ENCODE peak calls at places on chromosomes 13 and 19, in seven cellular contexts. One of them, this sample, is unnamed.

GRCh38 chr19:12646551-12646950 is 20.0 kb downstream of the MAN2B1 start:
- DNase-seq in IMR-90: no peak
- DNase-seq in neuronal stem cell: no peak
- DNase-seq in mesenchymal stem cell: no peak
- DNase-seq in mesendoderm: no peak
- DNase-seq in trophoblast cell: no peak
- DNase-seq in H1: no peak
- DNase-seq in this sample: no peak

GRCh38 chr13:40345149-40345514 is 321.3 kb downstream of the FOXO1 start:
- DNase-seq in IMR-90: no peak
- DNase-seq in neuronal stem cell: no peak
- DNase-seq in mesenchymal stem cell: no peak
- DNase-seq in mesendoderm: no peak
- DNase-seq in trophoblast cell: no peak
- DNase-seq in H1: peak; percentile 39
- DNase-seq in this sample: no peak

GRCh38 chr13:111161601-111162600 is 46.8 kb downstream of the ARHGEF7 start:
- DNase-seq in IMR-90: no peak
- DNase-seq in neuronal stem cell: no peak
- DNase-seq in mesenchymal stem cell: no peak
- DNase-seq in mesendoderm: no peak
- DNase-seq in trophoblast cell: no peak
- DNase-seq in H1: no peak
- DNase-seq in this sample: no peak

GRCh38 chr19:39211731-39212376 is 7.8 kb upstream of the SYCN start:
- DNase-seq in IMR-90: no peak
- DNase-seq in neuronal stem cell: no peak
- DNase-seq in mesenchymal stem cell: no peak
- DNase-seq in mesendoderm: no peak
- DNase-seq in trophoblast cell: no peak
- DNase-seq in H1: no peak
- DNase-seq in this sample: no peak

GRCh38 chr19:2589441-2589840 is 113.1 kb downstream of the GNG7 start:
- DNase-seq in IMR-90: no peak
- DNase-seq in neuronal stem cell: no peak
- DNase-seq in mesenchymal stem cell: no peak
- DNase-seq in mesendoderm: no peak
- DNase-seq in trophoblast cell: no peak
- DNase-seq in H1: no peak
- DNase-seq in this sample: no peak

GRCh38 chr13:113887700-113888201 is 23.9 kb upstream of the GAS6 start:
- DNase-seq in IMR-90: no peak
- DNase-seq in neuronal stem cell: no peak
- DNase-seq in mesenchymal stem cell: no peak
- DNase-seq in mesendoderm: no peak
- DNase-seq in trophoblast cell: no peak
- DNase-seq in H1: no peak
- DNase-seq in this sample: no peak

GRCh38 chr13:48210178-48210577 is 22.8 kb upstream of the ITM2B start:
- DNase-seq in IMR-90: peak; percentile 86
- DNase-seq in neuronal stem cell: no peak
- DNase-seq in mesenchymal stem cell: peak; percentile 75
- DNase-seq in mesendoderm: no peak
- DNase-seq in trophoblast cell: peak; percentile 77
- DNase-seq in H1: no peak
- DNase-seq in this sample: no peak

GRCh38 chr19:17294051-17294891 is 9.0 kb downstream of the ABHD8 start:
- DNase-seq in IMR-90: no peak
- DNase-seq in neuronal stem cell: no peak
- DNase-seq in mesenchymal stem cell: no peak
- DNase-seq in mesendoderm: peak; percentile 77
- DNase-seq in trophoblast cell: peak; percentile 89
- DNase-seq in H1: peak; percentile 99
- DNase-seq in this sample: peak; percentile 88

GRCh38 chr13:97434417-97435296 is 688 bp downstream of the RAP2A start:
- DNase-seq in IMR-90: peak; percentile 20
- DNase-seq in neuronal stem cell: peak; percentile 24
- DNase-seq in mesenchymal stem cell: peak; percentile 51
- DNase-seq in mesendoderm: peak; percentile 45
- DNase-seq in trophoblast cell: peak; percentile 57
- DNase-seq in H1: peak; percentile 55
- DNase-seq in this sample: peak; percentile 44

GRCh38 chr19:48560095-48560530 is 8.1 kb downstream of the SULT2B1 start:
- DNase-seq in IMR-90: no peak
- DNase-seq in neuronal stem cell: no peak
- DNase-seq in mesenchymal stem cell: no peak
- DNase-seq in mesendoderm: peak; percentile 54
- DNase-seq in trophoblast cell: peak; percentile 96
- DNase-seq in H1: no peak
- DNase-seq in this sample: peak; percentile 44

GRCh38 chr19:43723588-43723987 is 7.7 kb downstream of the IRGC start:
- DNase-seq in IMR-90: no peak
- DNase-seq in neuronal stem cell: no peak
- DNase-seq in mesenchymal stem cell: no peak
- DNase-seq in mesendoderm: no peak
- DNase-seq in trophoblast cell: peak; percentile 27
- DNase-seq in H1: no peak
- DNase-seq in this sample: no peak

GRCh38 chr13:98681017-98681416 is 71.5 kb downstream of the SLC15A1 start:
- DNase-seq in IMR-90: no peak
- DNase-seq in neuronal stem cell: no peak
- DNase-seq in mesenchymal stem cell: no peak
- DNase-seq in mesendoderm: no peak
- DNase-seq in trophoblast cell: no peak
- DNase-seq in H1: no peak
- DNase-seq in this sample: no peak

GRCh38 chr19:6803036-6803404 is 30.5 kb downstream of the VAV1 start:
- DNase-seq in IMR-90: no peak
- DNase-seq in neuronal stem cell: no peak
- DNase-seq in mesenchymal stem cell: no peak
- DNase-seq in mesendoderm: peak; percentile 3
- DNase-seq in trophoblast cell: no peak
- DNase-seq in H1: no peak
- DNase-seq in this sample: no peak

GRCh38 chr19:11807099-11807380 is 7.0 kb upstream of the ZNF440 start:
- DNase-seq in IMR-90: no peak
- DNase-seq in neuronal stem cell: no peak
- DNase-seq in mesenchymal stem cell: no peak
- DNase-seq in mesendoderm: no peak
- DNase-seq in trophoblast cell: no peak
- DNase-seq in H1: no peak
- DNase-seq in this sample: no peak

GRCh38 chr19:35977446-35978222 is 17.4 kb upstream of the SDHAF1 start:
- DNase-seq in IMR-90: no peak
- DNase-seq in neuronal stem cell: no peak
- DNase-seq in mesenchymal stem cell: no peak
- DNase-seq in mesendoderm: peak; percentile 87
- DNase-seq in trophoblast cell: no peak
- DNase-seq in H1: peak; percentile 86
- DNase-seq in this sample: peak; percentile 90

GRCh38 chr19:18790566-18791314 is at the start of gene COMP:
- DNase-seq in IMR-90: no peak
- DNase-seq in neuronal stem cell: no peak
- DNase-seq in mesenchymal stem cell: no peak
- DNase-seq in mesendoderm: no peak
- DNase-seq in trophoblast cell: no peak
- DNase-seq in H1: peak; percentile 61
- DNase-seq in this sample: peak; percentile 30

GRCh38 chr19:18336121-18336520 is 4.3 kb upstream of the PGPEP1 start:
- DNase-seq in IMR-90: no peak
- DNase-seq in neuronal stem cell: no peak
- DNase-seq in mesenchymal stem cell: no peak
- DNase-seq in mesendoderm: no peak
- DNase-seq in trophoblast cell: no peak
- DNase-seq in H1: no peak
- DNase-seq in this sample: no peak

GRCh38 chr13:85462792-85463425 is 336.3 kb downstream of the SLITRK6 start:
- DNase-seq in IMR-90: no peak
- DNase-seq in neuronal stem cell: no peak
- DNase-seq in mesenchymal stem cell: no peak
- DNase-seq in mesendoderm: no peak
- DNase-seq in trophoblast cell: no peak
- DNase-seq in H1: no peak
- DNase-seq in this sample: no peak

GRCh38 chr13:97539651-97540230 is 105.8 kb downstream of the RAP2A start:
- DNase-seq in IMR-90: peak; percentile 88
- DNase-seq in neuronal stem cell: no peak
- DNase-seq in mesenchymal stem cell: peak; percentile 42
- DNase-seq in mesendoderm: no peak
- DNase-seq in trophoblast cell: peak; percentile 93
- DNase-seq in H1: no peak
- DNase-seq in this sample: no peak

GRCh38 chr19:30255783-30256509 is 116.2 kb upstream of the ZNF536 start:
- DNase-seq in IMR-90: no peak
- DNase-seq in neuronal stem cell: no peak
- DNase-seq in mesenchymal stem cell: no peak
- DNase-seq in mesendoderm: peak; percentile 74
- DNase-seq in trophoblast cell: no peak
- DNase-seq in H1: no peak
- DNase-seq in this sample: peak; percentile 64

GRCh38 chr19:41307090-41307875 is 2.7 kb upstream of the CCDC97 start:
- DNase-seq in IMR-90: no peak
- DNase-seq in neuronal stem cell: no peak
- DNase-seq in mesenchymal stem cell: no peak
- DNase-seq in mesendoderm: no peak
- DNase-seq in trophoblast cell: no peak
- DNase-seq in H1: no peak
- DNase-seq in this sample: no peak

GRCh38 chr19:41304706-41305483 is 5.1 kb upstream of the CCDC97 start:
- DNase-seq in IMR-90: no peak
- DNase-seq in neuronal stem cell: no peak
- DNase-seq in mesenchymal stem cell: no peak
- DNase-seq in mesendoderm: no peak
- DNase-seq in trophoblast cell: no peak
- DNase-seq in H1: no peak
- DNase-seq in this sample: no peak

GRCh38 chr19:41306394-41306793 is 3.6 kb upstream of the CCDC97 start:
- DNase-seq in IMR-90: no peak
- DNase-seq in neuronal stem cell: no peak
- DNase-seq in mesenchymal stem cell: no peak
- DNase-seq in mesendoderm: no peak
- DNase-seq in trophoblast cell: no peak
- DNase-seq in H1: no peak
- DNase-seq in this sample: no peak

GRCh38 chr19:41303941-41304340 is 6.0 kb upstream of the CCDC97 start:
- DNase-seq in IMR-90: no peak
- DNase-seq in neuronal stem cell: no peak
- DNase-seq in mesenchymal stem cell: no peak
- DNase-seq in mesendoderm: no peak
- DNase-seq in trophoblast cell: no peak
- DNase-seq in H1: no peak
- DNase-seq in this sample: no peak

GRCh38 chr19:41305923-41306322 is 4.0 kb upstream of the CCDC97 start:
- DNase-seq in IMR-90: no peak
- DNase-seq in neuronal stem cell: no peak
- DNase-seq in mesenchymal stem cell: no peak
- DNase-seq in mesendoderm: peak; percentile 70
- DNase-seq in trophoblast cell: no peak
- DNase-seq in H1: no peak
- DNase-seq in this sample: no peak
- H3K4me1 ChIP-seq in IMR-90: peaks cover 7% of the 10 kb centered on the region
- H3K4me1 ChIP-seq in neuronal stem cell: no peaks in the 10 kb centered on the region
- H3K4me1 ChIP-seq in mesenchymal stem cell: peaks cover 14% of the 10 kb centered on the region
- H3K4me1 ChIP-seq in mesendoderm: no peaks in the 10 kb centered on the region
- H3K4me1 ChIP-seq in trophoblast cell: peaks cover 5% of the 10 kb centered on the region
- H3K4me1 ChIP-seq in H1: peaks cover 2% of the 10 kb centered on the region
- H3K4me1 ChIP-seq in this sample: no peaks in the 10 kb centered on the region

GRCh38 chr13:54636231-54636630 is 1607.6 kb downstream of the OLFM4 start:
- DNase-seq in IMR-90: no peak
- DNase-seq in neuronal stem cell: no peak
- DNase-seq in mesenchymal stem cell: no peak
- DNase-seq in mesendoderm: peak; percentile 47
- DNase-seq in trophoblast cell: no peak
- DNase-seq in H1: no peak
- DNase-seq in this sample: no peak

GRCh38 chr13:54637377-54637776 is 1608.8 kb downstream of the OLFM4 start:
- DNase-seq in IMR-90: no peak
- DNase-seq in neuronal stem cell: peak; percentile 36
- DNase-seq in mesenchymal stem cell: peak; percentile 74
- DNase-seq in mesendoderm: peak; percentile 97
- DNase-seq in trophoblast cell: peak; percentile 90
- DNase-seq in H1: no peak
- DNase-seq in this sample: no peak

GRCh38 chr13:54643863-54644262 is 1615.2 kb downstream of the OLFM4 start:
- DNase-seq in IMR-90: no peak
- DNase-seq in neuronal stem cell: no peak
- DNase-seq in mesenchymal stem cell: no peak
- DNase-seq in mesendoderm: peak; percentile 68
- DNase-seq in trophoblast cell: no peak
- DNase-seq in H1: no peak
- DNase-seq in this sample: no peak

DNA sequence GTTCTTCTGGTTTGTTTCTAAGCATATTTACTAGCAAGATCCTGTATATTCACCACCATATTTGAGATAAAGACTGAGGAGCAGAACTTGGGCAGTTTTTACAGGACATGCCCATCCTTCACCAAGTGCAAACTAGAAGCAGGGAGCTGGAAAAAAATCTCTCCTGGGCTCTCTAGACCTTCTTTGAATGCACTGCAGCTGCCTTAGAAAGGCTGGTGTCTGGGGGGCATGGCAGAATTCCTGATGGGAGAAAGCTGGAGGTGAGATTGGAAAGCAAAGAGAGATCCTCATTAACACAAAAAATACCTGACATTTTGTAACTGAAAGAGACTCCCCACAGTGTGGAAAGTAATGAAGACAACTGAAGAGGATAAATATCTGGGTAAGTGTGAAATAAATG is 1612.1 kb downstream of the OLFM4 start:
- DNase-seq in IMR-90: no peak
- DNase-seq in neuronal stem cell: no peak
- DNase-seq in mesenchymal stem cell: no peak
- DNase-seq in mesendoderm: no peak
- DNase-seq in trophoblast cell: no peak
- DNase-seq in H1: no peak
- DNase-seq in this sample: no peak
- H2BK120ac ChIP-seq in IMR-90: no peak overlapping the region
- H2BK120ac ChIP-seq in neuronal stem cell: no peak overlapping the region
- H2BK120ac ChIP-seq in mesenchymal stem cell: no peak overlapping the region
- H2BK120ac ChIP-seq in mesendoderm: no peak overlapping the region
- H2BK120ac ChIP-seq in trophoblast cell: no peak overlapping the region
- H2BK120ac ChIP-seq in H1: no peak overlapping the region
- H2BK120ac ChIP-seq in this sample: no peak overlapping the region

DNA sequence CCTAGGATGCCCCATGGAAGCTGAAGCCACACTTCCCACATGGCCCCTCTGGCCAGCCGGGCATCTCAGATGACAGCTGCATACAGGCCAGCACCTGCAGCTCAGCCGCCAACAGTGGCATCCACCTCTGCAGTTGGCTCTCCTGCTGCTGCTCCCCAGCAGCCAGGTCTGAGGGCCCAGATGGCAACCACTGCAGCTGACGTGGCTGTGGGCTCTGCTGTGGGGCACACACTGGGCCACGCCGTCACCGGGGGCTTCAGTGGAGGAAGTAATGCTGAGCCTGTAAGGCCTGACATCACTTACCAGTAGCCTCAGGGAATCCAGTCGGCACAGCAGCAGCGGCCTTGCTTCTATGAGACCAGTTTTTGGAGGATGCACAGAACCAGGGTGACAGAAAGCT is 45.3 kb upstream of the LSM14A start:
- DNase-seq in IMR-90: no peak
- DNase-seq in neuronal stem cell: no peak
- DNase-seq in mesenchymal stem cell: no peak
- DNase-seq in mesendoderm: no peak
- DNase-seq in trophoblast cell: no peak
- DNase-seq in H1: no peak
- DNase-seq in this sample: no peak
- H3K23ac ChIP-seq in IMR-90: no peak overlapping the region
- H3K23ac ChIP-seq in neuronal stem cell: no peak overlapping the region
- H3K23ac ChIP-seq in mesenchymal stem cell: no peak overlapping the region
- H3K23ac ChIP-seq in mesendoderm: no peak overlapping the region
- H3K23ac ChIP-seq in trophoblast cell: no peak overlapping the region
- H3K23ac ChIP-seq in H1: no peak overlapping the region
- H3K23ac ChIP-seq in this sample: no peak overlapping the region

GRCh38 chr19:40416918-40417713 is 3.9 kb upstream of the PRX start:
- DNase-seq in IMR-90: peak; percentile 35
- DNase-seq in neuronal stem cell: no peak
- DNase-seq in mesenchymal stem cell: peak; percentile 90
- DNase-seq in mesendoderm: no peak
- DNase-seq in trophoblast cell: peak; percentile 18
- DNase-seq in H1: no peak
- DNase-seq in this sample: no peak
- H3K4me1 ChIP-seq in IMR-90: peaks cover 7% of the 10 kb centered on the region
- H3K4me1 ChIP-seq in neuronal stem cell: peaks cover 13% of the 10 kb centered on the region
- H3K4me1 ChIP-seq in mesenchymal stem cell: peaks cover 18% of the 10 kb centered on the region
- H3K4me1 ChIP-seq in mesendoderm: no peaks in the 10 kb centered on the region
- H3K4me1 ChIP-seq in trophoblast cell: peaks cover 8% of the 10 kb centered on the region
- H3K4me1 ChIP-seq in H1: peaks cover 8% of the 10 kb centered on the region
- H3K4me1 ChIP-seq in this sample: no peaks in the 10 kb centered on the region